ENCODE peak calls at places on chromosomes 13 and 19, in four cellular contexts. L is kidney epithelial cell, F is retinal pigment epithelial cell, S is spleen. D is an unnamed sample.
A peak's percentile ranks its signal among the peaks of the same experiment; 100 is the strongest.

GRCh38 chr13:44155422-44156293 is 218.0 kb upstream of the SERP2 start:
- DNase-seq in L (no peak), F (no peak), S (no peak), D (no peak)

GRCh38 chr19:48102870-48103751 is 7.5 kb downstream of the PLA2G4C start:
- DNase-seq in S (no peak), L (no peak), F (no peak), D (peak; percentile 66)

GRCh38 chr19:29489182-29489951 is 36.4 kb upstream of the VSTM2B start:
- DNase-seq in F (no peak), S (no peak), L (no peak), D (no peak)

GRCh38 chr13:34747507-34747906 is 194.6 kb upstream of the NBEA start:
- DNase-seq in F (no peak), S (no peak), L (no peak), D (no peak)

GRCh38 chr19:4090351-4091220 is 23.9 kb upstream of the ZBTB7A start:
- DNase-seq in F (no peak), S (no peak), L (no peak), D (no peak)

GRCh38 chr19:55452381-55453325 is 8.8 kb downstream of the ISOC2 start:
- DNase-seq in F (no peak), S (no peak), L (no peak), D (peak; percentile 40)

GRCh38 chr19:28960986-28961705 is 251.8 kb downstream of the UQCRFS1 start:
- DNase-seq in S (no peak), F (no peak), L (no peak), D (peak; percentile 1)

GRCh38 chr13:105196052-105196451 is 1339.4 kb downstream of the EFNB2 start:
- DNase-seq in F (no peak), S (no peak), L (no peak), D (no peak)

GRCh38 chr13:90362718-90363117 is 984.8 kb upstream of the MIR17HG start:
- DNase-seq in S (no peak), L (no peak), F (no peak), D (no peak)

GRCh38 chr13:98141509-98141908 is 1.4 kb upstream of the FARP1 start:
- DNase-seq in L (no peak), F (no peak), S (no peak), D (no peak)

GRCh38 chr19:18700501-18701249 is 17.2 kb downstream of the CRTC1 start:
- DNase-seq in S (peak; percentile 93), F (peak; percentile 32), L (peak; percentile 16), D (peak; percentile 59)

GRCh38 chr13:32261567-32261966 is 53.6 kb downstream of the ZAR1L start:
- DNase-seq in S (no peak), L (peak; percentile 14), F (peak; percentile 55), D (peak; percentile 60)

GRCh38 chr19:246551-246950 is 44.7 kb downstream of the PLPP2 start:
- DNase-seq in S (peak; percentile 72), F (no peak), L (no peak), D (no peak)

GRCh38 chr13:91155512-91156114 is 191.9 kb upstream of the MIR17HG start:
- DNase-seq in S (no peak), L (no peak), F (no peak), D (no peak)

GRCh38 chr19:16067205-16067938 is 8.9 kb upstream of the TPM4 start:
- DNase-seq in F (no peak), S (peak; percentile 83), L (no peak), D (peak; percentile 89)

GRCh38 chr13:111519041-111519440 is 198.6 kb downstream of the TEX29 start:
- DNase-seq in S (peak; percentile 54), L (no peak), F (no peak), D (no peak)

GRCh38 chr13:46321494-46322225 is 65.4 kb downstream of the RUBCNL start:
- DNase-seq in S (peak; percentile 83), F (no peak), L (no peak), D (peak; percentile 34)

GRCh38 chr13:61777902-61778301 is 362.3 kb upstream of the PCDH20 start:
- DNase-seq in F (no peak), S (no peak), L (no peak), D (no peak)

GRCh38 chr13:74288361-74288911 is 154.2 kb upstream of the KLF12 start:
- DNase-seq in F (no peak), S (peak; percentile 79), L (no peak), D (peak; percentile 21)

GRCh38 chr13:84645196-84646071 is 763.2 kb upstream of the SLITRK1 start:
- DNase-seq in L (no peak), F (peak; percentile 35), S (no peak), D (no peak)

GRCh38 chr19:51689751-51690358 is 3.3 kb upstream of the SPACA6 start:
- DNase-seq in F (no peak), L (no peak), S (peak; percentile 76), D (no peak)

GRCh38 chr19:1503089-1503924 is 9.5 kb downstream of the ADAMTSL5 start:
- DNase-seq in L (no peak), F (no peak), S (no peak), D (no peak)

GRCh38 chr19:35786299-35787160 is 11.2 kb downstream of the ARHGAP33 start:
- DNase-seq in F (no peak), L (no peak), S (no peak), D (no peak)

GRCh38 chr19:35783469-35784400 is 8.4 kb downstream of the ARHGAP33 start:
- DNase-seq in F (no peak), L (no peak), S (no peak), D (no peak)

GRCh38 chr19:35785087-35785627 is 9.8 kb downstream of the ARHGAP33 start:
- DNase-seq in F (no peak), L (no peak), S (no peak), D (no peak)

GRCh38 chr19:35782589-35782988 is 7.2 kb downstream of the ARHGAP33 start:
- DNase-seq in F (no peak), S (no peak), L (no peak), D (no peak)

GRCh38 chr19:35784401-35785086 is 9.2 kb downstream of the ARHGAP33 start:
- DNase-seq in F (no peak), S (no peak), L (no peak), D (no peak)
- H3K4me3 ChIP-seq in F (no peak overlapping the region), S (no peak overlapping the region), L (no peak overlapping the region), D (no peak overlapping the region)

GRCh38 chr19:53881482-53882390 is at the start of gene PRKCG:
- DNase-seq in L (no peak), S (peak; percentile 90), F (no peak), D (peak; percentile 41)

GRCh38 chr19:53882391-53883050 is 524 bp downstream of the PRKCG start:
- DNase-seq in L (no peak), S (no peak), F (no peak), D (no peak)

GRCh38 chr19:53879145-53880037 is 2.6 kb upstream of the PRKCG start:
- DNase-seq in S (peak; percentile 96), L (peak; percentile 58), F (peak; percentile 58), D (peak; percentile 75)

GRCh38 chr19:53878786-53879144 is 3.2 kb upstream of the PRKCG start:
- DNase-seq in L (no peak), F (no peak), S (no peak), D (no peak)

GRCh38 chr19:53880716-53881481 is 1.1 kb upstream of the PRKCG start:
- DNase-seq in F (no peak), S (no peak), L (no peak), D (no peak)
- H3K4me3 ChIP-seq in F (no peak overlapping the region), S (no peak overlapping the region), L (no peak overlapping the region), D (no peak overlapping the region)

GRCh38 chr19:45322744-45323281 is at the start of gene CKM:
- DNase-seq in F (no peak), S (no peak), L (no peak), D (no peak)

GRCh38 chr19:45321848-45322247 is 827 bp downstream of the CKM start:
- DNase-seq in F (no peak), L (no peak), S (no peak), D (no peak)

GRCh38 chr19:45323671-45324081 is 1.0 kb upstream of the CKM start:
- DNase-seq in L (no peak), S (no peak), F (no peak), D (no peak)

GRCh38 chr19:45320997-45321775 is 1.5 kb downstream of the CKM start:
- DNase-seq in L (no peak), S (no peak), F (no peak), D (peak; percentile 40)

GRCh38 chr19:45322311-45322710 is 364 bp downstream of the CKM start:
- DNase-seq in F (no peak), S (no peak), L (no peak), D (no peak)
- H3K4me3 ChIP-seq in F (no peak overlapping the region), S (no peak overlapping the region), L (no peak overlapping the region), D (no peak overlapping the region)

DNA sequence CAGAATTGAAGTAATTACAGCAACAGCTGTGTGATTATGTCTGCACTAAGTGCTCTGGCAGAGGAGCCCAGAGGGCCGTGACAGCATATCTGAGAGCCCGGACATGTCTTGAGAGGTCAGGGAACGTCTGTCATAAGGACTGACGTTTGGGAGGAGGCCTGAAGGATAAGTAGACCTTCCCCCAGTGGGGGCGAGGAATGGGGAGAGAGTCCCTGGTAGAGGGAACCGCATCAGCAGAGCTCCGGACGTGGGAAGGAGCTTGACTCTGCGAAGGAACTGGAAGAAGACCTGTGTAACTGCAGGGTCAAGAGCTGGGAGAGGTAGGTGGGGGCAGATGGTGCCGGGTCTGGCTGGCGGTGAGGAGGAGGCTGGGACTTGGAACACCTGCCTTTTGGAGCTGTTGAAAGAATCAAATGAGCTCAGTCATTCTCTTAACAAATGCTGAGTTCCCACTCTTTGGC is 130.2 kb downstream of the SIPA1L3 start:
- DNase-seq in S (no peak), L (no peak), F (no peak), D (no peak)
- H3K4me3 ChIP-seq in S (no peak overlapping the region), L (no peak overlapping the region), F (no peak overlapping the region), D (no peak overlapping the region)

DNA sequence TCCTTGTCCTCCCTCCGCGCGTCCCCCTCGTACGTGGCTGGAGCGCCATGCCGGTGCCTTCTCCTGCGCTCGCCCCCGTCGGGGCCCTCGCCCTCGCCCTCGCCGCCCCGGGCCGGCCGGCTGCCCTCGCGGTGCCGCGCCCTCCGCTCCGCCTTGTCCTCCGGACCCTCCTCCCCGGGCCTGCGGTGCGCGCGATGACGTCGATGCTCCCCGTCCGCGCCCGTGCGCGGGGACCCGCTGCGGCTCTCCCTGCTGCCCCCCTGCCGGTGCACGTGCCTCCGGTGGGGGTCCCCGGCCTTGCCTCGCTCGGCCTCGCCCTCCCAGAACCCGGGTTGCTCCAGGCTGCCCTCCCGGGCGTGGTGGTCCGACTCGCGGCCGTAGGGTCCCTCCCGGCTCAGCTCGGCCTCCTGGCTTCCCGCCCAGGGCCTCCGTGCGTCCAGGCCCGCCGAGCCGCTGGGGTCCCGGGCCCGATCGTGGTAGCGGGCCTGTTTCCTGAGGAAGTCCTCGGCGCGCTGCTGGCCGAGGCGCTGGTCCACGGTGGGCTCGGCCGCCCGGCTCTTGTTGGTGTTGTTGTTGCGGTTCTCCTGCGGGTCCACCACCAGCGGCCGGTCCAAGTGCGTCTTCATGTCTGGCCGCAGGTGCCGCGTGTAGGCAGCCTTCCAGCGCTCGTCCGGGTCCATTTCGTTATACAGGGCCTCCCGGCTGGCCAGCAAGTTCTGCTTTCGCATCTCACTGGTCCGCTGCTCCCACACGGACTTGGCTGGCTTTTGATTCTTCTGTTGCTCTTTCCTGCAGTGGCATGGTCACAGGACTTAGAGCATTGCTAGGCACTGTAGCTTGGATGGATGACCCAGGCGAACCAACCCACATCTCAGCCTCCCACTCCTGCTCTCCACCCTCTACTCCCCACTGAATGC is 148.6 kb downstream of the IER2 start:
- DNase-seq in F (no peak), L (no peak), S (no peak), D (no peak)
- H3K4me3 ChIP-seq in F (no peak overlapping the region), L (no peak overlapping the region), S (peak overlapping the region; percentile 25), D (no peak overlapping the region)

D was measured in mammary epithelial cell.